ENCODE peak calls at places on chromosome 6, in nine cellular contexts. S, U, W, B, G, A, V, Z and N are unnamed samples.

GRCh38 chr6:166005846-166006592 is 161.6 kb downstream of the TBXT start:
- DNase-seq in A (peak; percentile 70), W (no peak), B (no peak), V (peak; percentile 66), G (peak; percentile 93), U (peak; percentile 93), S (peak; percentile 77), Z (peak; percentile 91), N (no peak)

GRCh38 chr6:32819729-32820128 is 2.9 kb upstream of the HLA-DOB start:
- DNase-seq in U (no peak), S (no peak), B (no peak), V (no peak), A (no peak), W (no peak), G (peak; percentile 43), Z (peak; percentile 56), N (no peak)

GRCh38 chr6:68054776-68055175 is 580.3 kb upstream of the ADGRB3 start:
- DNase-seq in S (no peak), B (no peak), G (no peak), A (no peak), Z (peak; percentile 38), W (no peak), U (no peak), V (no peak), N (no peak)

GRCh38 chr6:41687501-41688175 is 47.8 kb downstream of the TFEB start:
- DNase-seq in S (no peak), U (no peak), V (no peak), A (no peak), W (no peak), G (no peak), Z (no peak), B (no peak), N (peak; percentile 65)

GRCh38 chr6:73688351-73688750 is 7.7 kb upstream of the CD109 start:
- DNase-seq in S (no peak), A (no peak), G (no peak), V (no peak), W (no peak), B (no peak), U (no peak), Z (no peak), N (no peak)

GRCh38 chr6:2791124-2792050 is 26.2 kb downstream of the WRNIP1 start:
- DNase-seq in W (no peak), Z (peak; percentile 87), S (peak; percentile 62), B (peak; percentile 65), G (peak; percentile 79), V (peak; percentile 38), A (peak; percentile 73), U (peak; percentile 43), N (peak; percentile 83)

GRCh38 chr6:148329568-148330299 is 12.9 kb upstream of the SASH1 start:
- DNase-seq in S (no peak), Z (peak; percentile 86), U (no peak), W (no peak), G (no peak), A (no peak), B (no peak), V (no peak), N (no peak)

GRCh38 chr6:169723991-169724553 is at the start of gene PHF10:
- DNase-seq in W (no peak), B (no peak), Z (peak; percentile 45), U (no peak), V (peak; percentile 41), G (peak; percentile 42), S (no peak), A (peak; percentile 65), N (peak; percentile 31)

GRCh38 chr6:105748737-105749161 is 337.4 kb upstream of the PRDM1 start:
- DNase-seq in S (no peak), V (no peak), G (peak; percentile 22), U (no peak), B (no peak), Z (peak; percentile 2), W (no peak), A (no peak), N (no peak)

GRCh38 chr6:169529931-169530761 is 171.7 kb downstream of the WDR27 start:
- DNase-seq in G (peak; percentile 39), Z (peak; percentile 50), U (no peak), W (no peak), B (no peak), V (no peak), S (peak; percentile 71), A (no peak), N (no peak)

GRCh38 chr6:106005013-106005412 is 81.1 kb upstream of the PRDM1 start:
- DNase-seq in W (no peak), V (no peak), S (peak; percentile 51), B (no peak), G (no peak), Z (no peak), U (no peak), A (no peak), N (no peak)

GRCh38 chr6:89310929-89311328 is 4.2 kb downstream of the GABRR2 start:
- DNase-seq in V (no peak), G (no peak), B (no peak), W (no peak), A (no peak), S (no peak), U (no peak), Z (no peak), N (peak; percentile 25)

DNA sequence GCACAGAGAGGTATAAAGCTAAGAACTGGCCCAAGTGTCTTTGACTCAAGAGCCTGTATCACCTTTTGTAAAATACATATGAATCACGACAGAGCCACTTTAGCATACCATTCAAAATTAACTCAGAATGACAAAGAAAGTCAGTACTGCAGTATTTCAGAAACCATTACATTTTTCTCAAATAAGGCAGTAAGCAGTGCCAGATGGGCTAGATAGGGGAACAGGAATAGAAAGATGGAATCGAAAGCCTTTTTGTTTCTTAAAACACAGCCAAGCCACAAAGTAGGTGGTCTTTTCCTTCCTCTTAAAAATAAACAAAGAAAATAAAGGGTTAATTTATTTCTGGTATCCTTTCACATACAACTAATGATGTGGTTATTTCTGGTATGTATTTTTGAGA is 10.3 kb downstream of the CLDN20 start:
- DNase-seq in W (no peak), S (no peak), Z (peak; percentile 12), A (no peak), G (no peak), B (no peak), U (no peak), V (no peak), N (no peak)
- H3K27ac ChIP-seq in W (peak overlapping the region; percentile 84), S (peak overlapping the region; percentile 81), Z (no peak overlapping the region), A (peak overlapping the region; percentile 69), G (no peak overlapping the region), B (no peak overlapping the region), U (peak overlapping the region; percentile 41), V (peak overlapping the region; percentile 80), N (no peak overlapping the region)

GRCh38 chr6:96898241-96898851 is 655 bp upstream of the NDUFAF4 start:
- DNase-seq in A (no peak), B (no peak), W (no peak), G (peak; percentile 6), U (no peak), S (no peak), V (no peak), Z (peak; percentile 32), N (peak; percentile 44)
- H3K4me1 ChIP-seq in A (peaks cover 27% of the 10 kb centered on the region), B (peaks cover 20% of the 10 kb centered on the region), W (peaks cover 39% of the 10 kb centered on the region), G (peaks cover 17% of the 10 kb centered on the region), U (peaks cover 6% of the 10 kb centered on the region), S (no peaks in the 10 kb centered on the region), V (peaks cover 58% of the 10 kb centered on the region), Z (peaks cover 9% of the 10 kb centered on the region), N (peaks cover 2% of the 10 kb centered on the region)

GRCh38 chr6:134064461-134064860 is 12.0 kb upstream of the SLC2A12 start:
- DNase-seq in B (no peak), G (no peak), A (no peak), U (no peak), V (no peak), Z (no peak), S (no peak), W (no peak), N (no peak)

GRCh38 chr6:134063966-134064445 is 11.6 kb upstream of the SLC2A12 start:
- DNase-seq in S (peak; percentile 75), G (peak; percentile 72), V (peak; percentile 19), U (peak; percentile 60), Z (peak; percentile 86), B (peak; percentile 59), A (no peak), W (no peak), N (peak; percentile 72)

GRCh38 chr6:134061440-134061839 is 9.0 kb upstream of the SLC2A12 start:
- DNase-seq in A (no peak), S (no peak), V (peak; percentile 25), Z (no peak), U (no peak), G (no peak), B (no peak), W (no peak), N (no peak)

GRCh38 chr6:134065706-134066105 is 13.3 kb upstream of the SLC2A12 start:
- DNase-seq in W (no peak), V (no peak), B (peak; percentile 35), Z (peak; percentile 37), S (no peak), U (no peak), A (no peak), G (peak; percentile 37), N (peak; percentile 29)

GRCh38 chr6:134063121-134063965 is 10.9 kb upstream of the SLC2A12 start:
- DNase-seq in Z (no peak), A (no peak), G (no peak), S (no peak), W (no peak), U (no peak), B (no peak), V (no peak), N (no peak)
- H3K27ac ChIP-seq in Z (no peak overlapping the region), A (peak overlapping the region; percentile 62), G (no peak overlapping the region), S (peak overlapping the region; percentile 54), W (peak overlapping the region; percentile 6), U (no peak overlapping the region), B (no peak overlapping the region), V (peak overlapping the region; percentile 82), N (no peak overlapping the region)

DNA sequence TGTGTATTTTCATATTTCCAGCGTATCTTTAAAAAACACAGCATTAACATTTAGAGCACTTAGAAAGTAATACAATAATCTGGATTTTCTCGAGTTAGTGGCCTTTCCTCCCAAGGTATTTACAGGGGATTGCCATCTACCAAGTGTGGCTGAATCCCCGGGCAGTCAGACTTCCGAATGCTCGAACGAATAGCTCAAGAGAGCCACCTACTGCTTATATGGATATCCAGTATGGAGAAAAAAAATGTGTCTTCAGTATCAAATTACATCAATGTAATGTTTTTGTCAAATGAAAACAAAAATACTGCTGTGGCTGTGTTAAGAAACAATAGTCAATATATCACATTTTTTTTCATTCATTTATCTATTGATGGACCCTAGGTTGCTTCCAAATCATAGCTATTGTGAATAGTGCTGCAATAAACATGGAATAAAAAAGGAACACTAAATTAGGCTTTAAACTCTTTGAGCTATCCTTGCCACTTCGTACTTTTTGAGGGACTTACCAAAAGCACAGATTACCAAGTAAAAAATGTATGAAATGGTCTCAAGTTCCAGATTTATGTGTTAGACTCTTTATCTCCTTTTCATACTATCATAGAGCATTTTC is 654.5 kb upstream of the PTCHD4 start:
- DNase-seq in U (no peak), B (peak; percentile 15), W (no peak), S (no peak), Z (peak; percentile 83), A (no peak), G (peak; percentile 55), V (no peak), N (peak; percentile 2)
- H3K4me1 ChIP-seq in U (no peaks in the 10 kb centered on the region), B (no peaks in the 10 kb centered on the region), W (peaks cover 22% of the 10 kb centered on the region), S (no peaks in the 10 kb centered on the region), Z (no peaks in the 10 kb centered on the region), A (no peaks in the 10 kb centered on the region), G (peaks cover 15% of the 10 kb centered on the region), V (no peaks in the 10 kb centered on the region), N (no peaks in the 10 kb centered on the region)

GRCh38 chr6:31558631-31559500 is 11.5 kb downstream of the NFKBIL1 start:
- DNase-seq in W (no peak), G (no peak), B (no peak), A (no peak), Z (peak; percentile 52), U (no peak), V (peak; percentile 26), S (peak; percentile 40), N (no peak)
- H3K27ac ChIP-seq in W (peak overlapping the region; percentile 45), G (no peak overlapping the region), B (no peak overlapping the region), A (peak overlapping the region; percentile 58), Z (no peak overlapping the region), U (no peak overlapping the region), V (peak overlapping the region; percentile 81), S (peak overlapping the region; percentile 51), N (peak overlapping the region; percentile 52)